ENCODE peak calls at places on chromosome 18, in nine cellular contexts. G is NCI-H2171 treated with DMSO at 0.1 percent for 48 hours; D is GM03348; F is SK-MEL-5; I is stimulated activated CD4-positive, alpha-beta T cell treated with anti-CD3 and anti-CD28 coated beads, Interleukin-2, amount 100 ng/mL, for 48 hours; B is ovary; J is hepatic stellate cell; Q is mammary epithelial cell; A is activated T-cell treated with anti-CD3 and anti-CD28 coated beads for 1 hour. V is an unnamed sample.

GRCh38 chr18:23314672-23315071 is 138.4 kb upstream of the RIOK3 start:
- DNase-seq in J (no peak), A (no peak), F (no peak), D (no peak), G (no peak), Q (no peak), I (no peak), B (no peak), V (no peak)

GRCh38 chr18:21439453-21439852 is 161.1 kb downstream of the ESCO1 start:
- DNase-seq in Q (peak), J (no peak), F (no peak), I (no peak), A (no peak), B (no peak), G (no peak), D (peak), V (no peak)

GRCh38 chr18:21191596-21192307 is 50.3 kb upstream of the GREB1L start:
- DNase-seq in Q (peak), D (peak), I (peak), B (no peak), J (peak), G (peak), F (peak), A (no peak), V (no peak)

GRCh38 chr18:77733292-77733903 is 483.8 kb downstream of the GALR1 start:
- DNase-seq in I (no peak), J (no peak), Q (no peak), D (no peak), G (no peak), B (no peak), F (peak), A (no peak), V (no peak)

GRCh38 chr18:23994361-23994902 is 20.1 kb upstream of the TTC39C start:
- DNase-seq in G (peak), F (peak), A (no peak), B (peak), I (no peak), D (peak), Q (peak), J (peak), V (no peak)

GRCh38 chr18:33115917-33116316 is 324.6 kb downstream of the CCDC178 start:
- DNase-seq in I (no peak), A (no peak), G (no peak), J (no peak), F (no peak), Q (no peak), B (no peak), D (no peak), V (no peak)

GRCh38 chr18:75210274-75211001 is at the start of gene TSHZ1:
- DNase-seq in G (peak), B (peak), F (peak), Q (peak), A (peak), I (no peak), J (peak), D (peak), V (peak)

GRCh38 chr18:78402966-78403365 is 576.7 kb upstream of the SALL3 start:
- DNase-seq in G (no peak), I (no peak), A (no peak), F (no peak), J (no peak), Q (no peak), D (no peak), B (no peak), V (no peak)

GRCh38 chr18:48951448-48952286 is 902 bp upstream of the SMAD7 start:
- DNase-seq in A (peak), Q (peak), D (peak), G (peak), B (peak), F (peak), I (peak), J (peak), V (peak)

GRCh38 chr18:21452381-21452780 is 148.1 kb downstream of the ESCO1 start:
- DNase-seq in Q (no peak), B (no peak), J (no peak), D (no peak), I (no peak), A (no peak), F (no peak), G (no peak), V (no peak)

GRCh38 chr18:48605408-48605845 is 66.6 kb downstream of the CTIF start:
- DNase-seq in D (no peak), I (no peak), J (no peak), F (peak), Q (no peak), A (no peak), G (peak), B (no peak), V (no peak)

GRCh38 chr18:58813090-58813489 is 51.6 kb upstream of the ZNF532 start:
- DNase-seq in J (no peak), F (no peak), Q (no peak), I (no peak), A (no peak), B (no peak), G (peak), D (no peak), V (no peak)

GRCh38 chr18:8504451-8504850 is 104.8 kb upstream of the RAB12 start:
- DNase-seq in Q (no peak), G (no peak), F (no peak), A (no peak), D (no peak), J (no peak), I (no peak), B (no peak), V (no peak)

GRCh38 chr18:45330170-45330594 is 285.1 kb upstream of the SLC14A2 start:
- DNase-seq in D (peak), J (no peak), Q (no peak), F (no peak), G (no peak), A (no peak), B (no peak), I (no peak), V (no peak)